ENCODE peak calls at places on chromosomes 2 and 18, in six cellular contexts. One of them, this sample, is unnamed.

GRCh38 chr2:100470898-100471514 is 724 bp downstream of the NMS start:
- DNase-seq in HCT116: no peak
- DNase-seq in astrocyte: no peak
- DNase-seq in progenitor cell of endocrine pancreas: peak; percentile 76
- DNase-seq in A549: no peak
- DNase-seq in CD8-positive, alpha-beta T cell: no peak
- DNase-seq in this sample: peak; percentile 44

GRCh38 chr2:163610817-163611556 is 124.8 kb downstream of the FIGN start:
- DNase-seq in HCT116: peak; percentile 6
- DNase-seq in astrocyte: no peak
- DNase-seq in progenitor cell of endocrine pancreas: no peak
- DNase-seq in A549: peak; percentile 18
- DNase-seq in CD8-positive, alpha-beta T cell: no peak
- DNase-seq in this sample: peak; percentile 14

GRCh38 chr2:60759654-60760053 is 3.6 kb downstream of the PAPOLG start:
- DNase-seq in HCT116: no peak
- DNase-seq in astrocyte: no peak
- DNase-seq in progenitor cell of endocrine pancreas: no peak
- DNase-seq in A549: no peak
- DNase-seq in CD8-positive, alpha-beta T cell: no peak
- DNase-seq in this sample: no peak

GRCh38 chr2:74542978-74543377 is 10.8 kb downstream of the LOXL3 start:
- DNase-seq in HCT116: no peak
- DNase-seq in astrocyte: no peak
- DNase-seq in progenitor cell of endocrine pancreas: no peak
- DNase-seq in A549: no peak
- DNase-seq in CD8-positive, alpha-beta T cell: no peak
- DNase-seq in this sample: no peak

GRCh38 chr18:7038330-7038846 is 79.2 kb downstream of the LAMA1 start:
- DNase-seq in HCT116: no peak
- DNase-seq in astrocyte: peak; percentile 97
- DNase-seq in progenitor cell of endocrine pancreas: peak; percentile 50
- DNase-seq in A549: peak; percentile 24
- DNase-seq in CD8-positive, alpha-beta T cell: no peak
- DNase-seq in this sample: peak; percentile 85

GRCh38 chr2:191555092-191555742 is 122.7 kb upstream of the NABP1 start:
- DNase-seq in HCT116: peak; percentile 73
- DNase-seq in astrocyte: peak; percentile 50
- DNase-seq in progenitor cell of endocrine pancreas: peak; percentile 74
- DNase-seq in A549: peak; percentile 76
- DNase-seq in CD8-positive, alpha-beta T cell: peak; percentile 82
- DNase-seq in this sample: peak; percentile 86

GRCh38 chr2:189022492-189022891 is 48.3 kb downstream of the COL3A1 start:
- DNase-seq in HCT116: no peak
- DNase-seq in astrocyte: no peak
- DNase-seq in progenitor cell of endocrine pancreas: no peak
- DNase-seq in A549: no peak
- DNase-seq in CD8-positive, alpha-beta T cell: no peak
- DNase-seq in this sample: no peak

GRCh38 chr2:196170202-196170680 is 1.1 kb downstream of the STK17B start:
- DNase-seq in HCT116: no peak
- DNase-seq in astrocyte: peak; percentile 64
- DNase-seq in progenitor cell of endocrine pancreas: no peak
- DNase-seq in A549: peak; percentile 51
- DNase-seq in CD8-positive, alpha-beta T cell: peak; percentile 59
- DNase-seq in this sample: no peak

GRCh38 chr2:68482296-68482695 is 14.9 kb downstream of the APLF start:
- DNase-seq in HCT116: no peak
- DNase-seq in astrocyte: peak; percentile 4
- DNase-seq in progenitor cell of endocrine pancreas: no peak
- DNase-seq in A549: no peak
- DNase-seq in CD8-positive, alpha-beta T cell: no peak
- DNase-seq in this sample: no peak

GRCh38 chr2:64018715-64019082 is 529 bp downstream of the VPS54 start:
- DNase-seq in HCT116: no peak
- DNase-seq in astrocyte: peak; percentile 32
- DNase-seq in progenitor cell of endocrine pancreas: no peak
- DNase-seq in A549: no peak
- DNase-seq in CD8-positive, alpha-beta T cell: peak; percentile 40
- DNase-seq in this sample: no peak

GRCh38 chr2:176281267-176281666 is 12.0 kb downstream of the MTX2 start:
- DNase-seq in HCT116: no peak
- DNase-seq in astrocyte: peak; percentile 75
- DNase-seq in progenitor cell of endocrine pancreas: no peak
- DNase-seq in A549: no peak
- DNase-seq in CD8-positive, alpha-beta T cell: no peak
- DNase-seq in this sample: no peak

GRCh38 chr2:38722271-38723115 is 28.7 kb downstream of the SRSF7 start:
- DNase-seq in HCT116: no peak
- DNase-seq in astrocyte: no peak
- DNase-seq in progenitor cell of endocrine pancreas: no peak
- DNase-seq in A549: no peak
- DNase-seq in CD8-positive, alpha-beta T cell: no peak
- DNase-seq in this sample: no peak

GRCh38 chr2:108640731-108641130 is 78.6 kb upstream of the RANBP2 start:
- DNase-seq in HCT116: no peak
- DNase-seq in astrocyte: peak; percentile 94
- DNase-seq in progenitor cell of endocrine pancreas: no peak
- DNase-seq in A549: peak; percentile 49
- DNase-seq in CD8-positive, alpha-beta T cell: no peak
- DNase-seq in this sample: no peak

GRCh38 chr2:207825958-207826330 is 56.2 kb upstream of the FZD5 start:
- DNase-seq in HCT116: no peak
- DNase-seq in astrocyte: no peak
- DNase-seq in progenitor cell of endocrine pancreas: no peak
- DNase-seq in A549: no peak
- DNase-seq in CD8-positive, alpha-beta T cell: no peak
- DNase-seq in this sample: no peak

GRCh38 chr2:232634319-232635150 is 1.1 kb downstream of the EFHD1 start:
- DNase-seq in HCT116: no peak
- DNase-seq in astrocyte: no peak
- DNase-seq in progenitor cell of endocrine pancreas: no peak
- DNase-seq in A549: no peak
- DNase-seq in CD8-positive, alpha-beta T cell: no peak
- DNase-seq in this sample: peak; percentile 16

GRCh38 chr2:240650254-240650965 is 25.1 kb downstream of the GPR35 start:
- DNase-seq in HCT116: no peak
- DNase-seq in astrocyte: no peak
- DNase-seq in progenitor cell of endocrine pancreas: no peak
- DNase-seq in A549: no peak
- DNase-seq in CD8-positive, alpha-beta T cell: peak; percentile 3
- DNase-seq in this sample: no peak

GRCh38 chr2:224951723-224952481 is 90.4 kb downstream of the DOCK10 start:
- DNase-seq in HCT116: no peak
- DNase-seq in astrocyte: no peak
- DNase-seq in progenitor cell of endocrine pancreas: no peak
- DNase-seq in A549: no peak
- DNase-seq in CD8-positive, alpha-beta T cell: no peak
- DNase-seq in this sample: no peak

GRCh38 chr18:74459877-74460276 is 2.8 kb upstream of the DIPK1C start:
- DNase-seq in HCT116: no peak
- DNase-seq in astrocyte: no peak
- DNase-seq in progenitor cell of endocrine pancreas: no peak
- DNase-seq in A549: peak; percentile 16
- DNase-seq in CD8-positive, alpha-beta T cell: no peak
- DNase-seq in this sample: peak; percentile 35

GRCh38 chr2:69434753-69435152 is 2.5 kb downstream of the NFU1 start:
- DNase-seq in HCT116: no peak
- DNase-seq in astrocyte: no peak
- DNase-seq in progenitor cell of endocrine pancreas: no peak
- DNase-seq in A549: no peak
- DNase-seq in CD8-positive, alpha-beta T cell: no peak
- DNase-seq in this sample: no peak

GRCh38 chr18:25251127-25251526 is 100.8 kb downstream of the ZNF521 start:
- DNase-seq in HCT116: no peak
- DNase-seq in astrocyte: no peak
- DNase-seq in progenitor cell of endocrine pancreas: no peak
- DNase-seq in A549: no peak
- DNase-seq in CD8-positive, alpha-beta T cell: no peak
- DNase-seq in this sample: no peak

GRCh38 chr2:109185801-109186570 is 57.0 kb downstream of the SH3RF3 start:
- DNase-seq in HCT116: no peak
- DNase-seq in astrocyte: peak; percentile 78
- DNase-seq in progenitor cell of endocrine pancreas: no peak
- DNase-seq in A549: no peak
- DNase-seq in CD8-positive, alpha-beta T cell: no peak
- DNase-seq in this sample: no peak

GRCh38 chr2:69380072-69380917 is 6.7 kb downstream of the GFPT1 start:
- DNase-seq in HCT116: no peak
- DNase-seq in astrocyte: no peak
- DNase-seq in progenitor cell of endocrine pancreas: no peak
- DNase-seq in A549: peak; percentile 53
- DNase-seq in CD8-positive, alpha-beta T cell: no peak
- DNase-seq in this sample: no peak

GRCh38 chr18:22591231-22591630 is 173.5 kb upstream of the CTAGE1 start:
- DNase-seq in HCT116: no peak
- DNase-seq in astrocyte: peak; percentile 91
- DNase-seq in progenitor cell of endocrine pancreas: no peak
- DNase-seq in A549: no peak
- DNase-seq in CD8-positive, alpha-beta T cell: no peak
- DNase-seq in this sample: no peak

GRCh38 chr18:48831802-48832201 is 119.0 kb downstream of the SMAD7 start:
- DNase-seq in HCT116: no peak
- DNase-seq in astrocyte: no peak
- DNase-seq in progenitor cell of endocrine pancreas: no peak
- DNase-seq in A549: no peak
- DNase-seq in CD8-positive, alpha-beta T cell: peak; percentile 9
- DNase-seq in this sample: no peak

GRCh38 chr18:30486856-30487255 is 555.7 kb downstream of the DSC3 start:
- DNase-seq in HCT116: no peak
- DNase-seq in astrocyte: peak; percentile 81
- DNase-seq in progenitor cell of endocrine pancreas: no peak
- DNase-seq in A549: no peak
- DNase-seq in CD8-positive, alpha-beta T cell: no peak
- DNase-seq in this sample: no peak

GRCh38 chr2:235616846-235617245 is 123.0 kb downstream of the AGAP1 start:
- DNase-seq in HCT116: no peak
- DNase-seq in astrocyte: no peak
- DNase-seq in progenitor cell of endocrine pancreas: no peak
- DNase-seq in A549: no peak
- DNase-seq in CD8-positive, alpha-beta T cell: no peak
- DNase-seq in this sample: no peak

GRCh38 chr2:221716434-221717303 is 144.6 kb upstream of the EPHA4 start:
- DNase-seq in HCT116: no peak
- DNase-seq in astrocyte: peak; percentile 71
- DNase-seq in progenitor cell of endocrine pancreas: no peak
- DNase-seq in A549: peak; percentile 50
- DNase-seq in CD8-positive, alpha-beta T cell: no peak
- DNase-seq in this sample: no peak

GRCh38 chr2:45652090-45653050 is 895 bp downstream of the PRKCE start:
- DNase-seq in HCT116: no peak
- DNase-seq in astrocyte: peak; percentile 38
- DNase-seq in progenitor cell of endocrine pancreas: no peak
- DNase-seq in A549: peak; percentile 20
- DNase-seq in CD8-positive, alpha-beta T cell: peak; percentile 33
- DNase-seq in this sample: peak; percentile 41

DNA sequence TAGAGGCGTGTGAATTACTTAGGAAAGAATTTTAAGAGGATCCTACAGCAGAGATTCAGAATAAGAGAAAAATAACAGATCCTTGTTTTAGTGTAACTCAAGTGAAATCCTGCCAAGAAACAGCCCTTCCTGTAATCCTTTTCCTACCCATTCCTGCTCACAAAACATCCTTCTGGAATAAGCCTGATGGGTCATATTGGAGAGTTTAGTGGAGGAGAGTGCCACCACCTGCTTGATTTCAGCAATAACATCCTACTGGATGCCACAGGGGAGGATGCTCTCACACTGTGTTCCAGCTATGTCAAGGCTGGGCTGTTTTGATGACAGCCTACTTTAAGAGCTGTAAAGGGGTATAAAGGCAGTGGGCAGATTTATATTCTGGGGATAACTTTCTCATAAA is 54.8 kb upstream of the CCDC178 start:
- DNase-seq in HCT116: no peak
- DNase-seq in astrocyte: peak; percentile 49
- DNase-seq in progenitor cell of endocrine pancreas: peak; percentile 13
- DNase-seq in A549: peak; percentile 16
- DNase-seq in CD8-positive, alpha-beta T cell: no peak
- DNase-seq in this sample: peak; percentile 50
- TF ChIP-seq CTCF in HCT116: no peak
- TF ChIP-seq CTCF in astrocyte: peak; percentile 65
- TF ChIP-seq CTCF in progenitor cell of endocrine pancreas: peak; percentile 68
- TF ChIP-seq CTCF in A549: no peak
- TF ChIP-seq CTCF in CD8-positive, alpha-beta T cell: no peak
- TF ChIP-seq CTCF in this sample: peak; percentile 32

GRCh38 chr18:50281295-50281971 is at the start of gene MBD1:
- DNase-seq in HCT116: peak; percentile 95
- DNase-seq in astrocyte: peak; percentile 97
- DNase-seq in progenitor cell of endocrine pancreas: peak; percentile 91
- DNase-seq in A549: peak; percentile 96
- DNase-seq in CD8-positive, alpha-beta T cell: peak; percentile 97
- DNase-seq in this sample: peak; percentile 96
- TF ChIP-seq CTCF in HCT116: no peak
- TF ChIP-seq CTCF in astrocyte: no peak
- TF ChIP-seq CTCF in progenitor cell of endocrine pancreas: peak; percentile 37
- TF ChIP-seq CTCF in A549: no peak
- TF ChIP-seq CTCF in CD8-positive, alpha-beta T cell: no peak
- TF ChIP-seq CTCF in this sample: peak; percentile 27

GRCh38 chr2:237156857-237157550 is 71.3 kb downstream of the COPS8 start:
- DNase-seq in HCT116: no peak
- DNase-seq in astrocyte: no peak
- DNase-seq in progenitor cell of endocrine pancreas: no peak
- DNase-seq in A549: no peak
- DNase-seq in CD8-positive, alpha-beta T cell: no peak
- DNase-seq in this sample: no peak
- TF ChIP-seq CTCF in HCT116: no peak
- TF ChIP-seq CTCF in astrocyte: no peak
- TF ChIP-seq CTCF in progenitor cell of endocrine pancreas: no peak
- TF ChIP-seq CTCF in A549: no peak
- TF ChIP-seq CTCF in CD8-positive, alpha-beta T cell: no peak
- TF ChIP-seq CTCF in this sample: no peak

DNA sequence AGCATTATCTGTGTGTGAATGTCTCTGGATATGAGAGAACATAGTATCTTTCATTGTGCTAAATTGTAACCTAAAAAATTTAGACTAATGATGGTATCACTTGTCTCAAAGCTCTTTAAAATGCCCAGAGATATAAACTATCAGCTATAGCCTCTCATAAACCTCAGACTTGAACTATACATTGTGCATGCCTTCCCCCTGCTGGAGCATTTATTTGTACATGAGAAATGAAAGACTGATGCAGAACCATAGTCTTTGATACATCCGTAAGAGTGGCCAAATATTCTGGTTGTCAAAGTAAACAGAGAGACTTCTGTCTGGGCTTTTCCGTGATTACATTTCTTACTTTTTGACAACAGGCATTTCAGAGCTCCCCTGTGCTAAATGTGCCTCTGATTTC is 71.9 kb upstream of the CCDC68 start:
- DNase-seq in HCT116: no peak
- DNase-seq in astrocyte: no peak
- DNase-seq in progenitor cell of endocrine pancreas: no peak
- DNase-seq in A549: no peak
- DNase-seq in CD8-positive, alpha-beta T cell: no peak
- DNase-seq in this sample: no peak
- TF ChIP-seq CTCF in HCT116: no peak
- TF ChIP-seq CTCF in astrocyte: no peak
- TF ChIP-seq CTCF in progenitor cell of endocrine pancreas: no peak
- TF ChIP-seq CTCF in A549: no peak
- TF ChIP-seq CTCF in CD8-positive, alpha-beta T cell: no peak
- TF ChIP-seq CTCF in this sample: no peak

This sample was measured in endothelial cell.